ENCODE peak calls at places on chromosomes 1 and 21, in seven cellular contexts. N is IMR-90, Z is mesendoderm, O is mesenchymal stem cell, X is H9, V is neuronal stem cell, Y is trophoblast cell. W is an unnamed sample.

GRCh38 chr1:9062846-9063245 is 6.6 kb downstream of the SLC2A5 start:
- DNase-seq in N (no peak), Z (no peak), O (no peak), X (no peak), V (no peak), Y (no peak), W (no peak)

GRCh38 chr1:46580140-46580903 is 23.7 kb downstream of the MKNK1 start:
- DNase-seq in N (peak; percentile 13), Z (no peak), O (no peak), X (no peak), V (no peak), Y (no peak), W (no peak)

GRCh38 chr1:53530550-53530949 is 71.4 kb downstream of the DMRTB1 start:
- DNase-seq in N (no peak), Z (no peak), O (no peak), X (no peak), V (no peak), Y (no peak), W (no peak)

GRCh38 chr1:243508303-243508713 is 252.5 kb downstream of the SDCCAG8 start:
- DNase-seq in N (no peak), Z (no peak), O (no peak), X (no peak), V (no peak), Y (no peak), W (no peak)

GRCh38 chr1:153791856-153792253 is 16.6 kb downstream of the SLC27A3 start:
- DNase-seq in N (peak; percentile 72), Z (no peak), O (peak; percentile 85), X (peak; percentile 29), V (no peak), Y (peak; percentile 8), W (no peak)

GRCh38 chr1:43912607-43913006 is 21.0 kb upstream of the ARTN start:
- DNase-seq in N (peak; percentile 74), Z (peak; percentile 97), O (peak; percentile 59), X (peak; percentile 65), V (no peak), Y (peak; percentile 50), W (no peak)

GRCh38 chr1:8382051-8382505 is 64.2 kb downstream of the SLC45A1 start:
- DNase-seq in N (no peak), Z (peak; percentile 76), O (no peak), X (no peak), V (peak; percentile 52), Y (no peak), W (no peak)

GRCh38 chr1:25099343-25099951 is 132.9 kb downstream of the SYF2 start:
- DNase-seq in N (no peak), Z (no peak), O (peak; percentile 40), X (no peak), V (no peak), Y (no peak), W (no peak)

GRCh38 chr1:32925360-32926142 is 24.4 kb upstream of the TMEM54 start:
- DNase-seq in N (no peak), Z (peak; percentile 87), O (peak; percentile 77), X (peak; percentile 55), V (peak; percentile 30), Y (peak; percentile 29), W (peak; percentile 21)

GRCh38 chr1:2209400-2210083 is 15.0 kb upstream of the FAAP20 start:
- DNase-seq in N (no peak), Z (no peak), O (no peak), X (no peak), V (no peak), Y (no peak), W (no peak)

GRCh38 chr1:239287296-239287695 is 99.1 kb upstream of the CHRM3 start:
- DNase-seq in N (no peak), Z (peak; percentile 60), O (no peak), X (no peak), V (no peak), Y (no peak), W (no peak)

GRCh38 chr1:40861227-40862003 is 748 bp downstream of the CITED4 start:
- DNase-seq in N (peak; percentile 48), Z (peak; percentile 61), O (peak; percentile 60), X (no peak), V (peak; percentile 44), Y (no peak), W (no peak)

GRCh38 chr1:21876267-21876666 is 60.8 kb downstream of the HSPG2 start:
- DNase-seq in N (no peak), Z (no peak), O (no peak), X (no peak), V (no peak), Y (no peak), W (no peak)

GRCh38 chr1:36108314-36108713 is 16.7 kb downstream of the COL8A2 start:
- DNase-seq in N (no peak), Z (no peak), O (peak; percentile 13), X (no peak), V (no peak), Y (no peak), W (no peak)

GRCh38 chr1:89133747-89134146 is 7.8 kb upstream of the GBP2 start:
- DNase-seq in N (no peak), Z (no peak), O (no peak), X (no peak), V (no peak), Y (no peak), W (no peak)

GRCh38 chr1:12296623-12297022 is 66.8 kb downstream of the VPS13D start:
- DNase-seq in N (peak; percentile 89), Z (no peak), O (peak; percentile 56), X (no peak), V (no peak), Y (no peak), W (no peak)

GRCh38 chr1:224563666-224564065 is 52.5 kb upstream of the CNIH3 start:
- DNase-seq in N (no peak), Z (no peak), O (no peak), X (no peak), V (no peak), Y (no peak), W (no peak)

GRCh38 chr1:16134906-16135305 is 21.0 kb downstream of the EPHA2 start:
- DNase-seq in N (no peak), Z (no peak), O (no peak), X (no peak), V (no peak), Y (no peak), W (no peak)

GRCh38 chr1:111372336-111372965 is 55.1 kb downstream of the OVGP1 start:
- DNase-seq in N (no peak), Z (no peak), O (no peak), X (no peak), V (no peak), Y (no peak), W (no peak)

GRCh38 chr1:7644906-7645750 is 126.0 kb upstream of the VAMP3 start:
- DNase-seq in N (peak; percentile 70), Z (no peak), O (no peak), X (no peak), V (no peak), Y (no peak), W (no peak)

GRCh38 chr1:159790237-159790917 is 9.6 kb downstream of the DUSP23 start:
- DNase-seq in N (peak; percentile 10), Z (peak; percentile 66), O (peak; percentile 11), X (peak; percentile 54), V (peak; percentile 37), Y (peak; percentile 71), W (no peak)

GRCh38 chr1:109116286-109116685 is 2.4 kb downstream of the ELAPOR1 start:
- DNase-seq in N (no peak), Z (no peak), O (no peak), X (no peak), V (no peak), Y (no peak), W (no peak)

GRCh38 chr1:30284728-30285460 is 438.5 kb downstream of the MATN1 start:
- DNase-seq in N (no peak), Z (no peak), O (no peak), X (no peak), V (no peak), Y (no peak), W (no peak)

GRCh38 chr1:182925661-182926060 is 27.3 kb downstream of the SHCBP1L start:
- DNase-seq in N (no peak), Z (no peak), O (no peak), X (no peak), V (no peak), Y (no peak), W (no peak)

GRCh38 chr1:31704261-31705079 is 653 bp upstream of the COL16A1 start:
- DNase-seq in N (peak; percentile 70), Z (peak; percentile 40), O (peak; percentile 81), X (no peak), V (no peak), Y (peak; percentile 37), W (no peak)

GRCh38 chr21:25385912-25386474 is 221.3 kb downstream of the MRPL39 start:
- DNase-seq in N (peak; percentile 77), Z (peak; percentile 83), O (peak; percentile 45), X (peak; percentile 46), V (peak; percentile 58), Y (peak; percentile 44), W (no peak)

GRCh38 chr1:41482001-41482765 is 2.3 kb downstream of the EDN2 start:
- DNase-seq in N (no peak), Z (no peak), O (no peak), X (no peak), V (no peak), Y (no peak), W (no peak)

GRCh38 chr1:11069233-11069950 is 9.6 kb upstream of the SRM start:
- DNase-seq in N (no peak), Z (no peak), O (no peak), X (no peak), V (no peak), Y (no peak), W (no peak)

GRCh38 chr1:178946855-178947687 is 76.2 kb upstream of the ANGPTL1 start:
- DNase-seq in N (no peak), Z (no peak), O (no peak), X (no peak), V (no peak), Y (no peak), W (no peak)

DNA sequence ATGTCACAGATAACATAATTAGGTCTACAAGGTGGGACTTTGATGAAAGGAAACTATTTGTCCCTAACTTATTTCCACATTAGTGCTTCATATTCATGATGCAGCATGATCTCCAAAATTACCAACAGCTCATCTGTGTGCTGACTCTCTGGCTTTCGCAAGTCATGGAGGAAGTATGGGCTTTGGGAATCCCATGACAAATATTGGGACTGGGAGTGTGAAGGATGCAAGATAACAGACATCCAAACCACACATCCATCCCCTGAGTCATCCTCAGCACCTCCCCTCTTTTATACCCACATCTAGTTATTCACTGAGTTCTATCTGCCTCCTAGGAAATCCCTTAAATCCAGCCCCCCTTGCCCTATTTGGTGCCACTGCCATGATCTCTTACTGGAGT is 102.8 kb upstream of the COL24A1 start:
- DNase-seq in N (peak; percentile 53), Z (peak; percentile 10), O (no peak), X (no peak), V (no peak), Y (no peak), W (no peak)
- H3K4ac ChIP-seq in N (no peak overlapping the region), Z (no peak overlapping the region), O (no peak overlapping the region), X (no peak overlapping the region), V (no peak overlapping the region), Y (no peak overlapping the region), W (no peak overlapping the region)

GRCh38 chr21:45347712-45348477 is 57.1 kb upstream of the COL18A1 start:
- DNase-seq in N (no peak), Z (no peak), O (no peak), X (no peak), V (no peak), Y (no peak), W (no peak)
- H3K4ac ChIP-seq in N (no peak overlapping the region), Z (no peak overlapping the region), O (peak overlapping the region; percentile 92), X (no peak overlapping the region), V (no peak overlapping the region), Y (no peak overlapping the region), W (no peak overlapping the region)

GRCh38 chr1:100757946-100758345 is 38.4 kb downstream of the VCAM1 start:
- DNase-seq in N (no peak), Z (no peak), O (no peak), X (no peak), V (no peak), Y (no peak), W (no peak)
- H3K4ac ChIP-seq in N (no peak overlapping the region), Z (no peak overlapping the region), O (no peak overlapping the region), X (no peak overlapping the region), V (no peak overlapping the region), Y (no peak overlapping the region), W (no peak overlapping the region)

GRCh38 chr1:204188959-204189639 is 7.2 kb downstream of the KISS1 start:
- DNase-seq in N (no peak), Z (no peak), O (no peak), X (no peak), V (no peak), Y (no peak), W (no peak)
- H3K4ac ChIP-seq in N (peak overlapping the region; percentile 16), Z (no peak overlapping the region), O (no peak overlapping the region), X (no peak overlapping the region), V (no peak overlapping the region), Y (no peak overlapping the region), W (no peak overlapping the region)

W was measured in H1.